ENCODE peak calls at places on chromosomes 5 and 9, in ten cellular contexts. Q, E, F, Z, K, B, N, P, A and G are unnamed samples.
A peak's percentile ranks its signal among the peaks of the same experiment; 100 is the strongest.

GRCh38 chr5:158940977-158941376 is 158.7 kb downstream of the EBF1 start:
- DNase-seq in Q (no peak), E (no peak), F (no peak), Z (no peak), K (no peak), B (no peak), N (no peak), P (no peak), A (no peak), G (no peak)

GRCh38 chr9:95754533-95755420 is 120.7 kb upstream of the ERCC6L2 start:
- DNase-seq in Q (no peak), E (peak; percentile 75), F (no peak), Z (no peak), K (no peak), B (no peak), N (no peak), P (no peak), A (no peak), G (no peak)

GRCh38 chr9:79489241-79490000 is 82.3 kb upstream of the TLE4 start:
- DNase-seq in Q (peak; percentile 83), E (peak; percentile 4), F (no peak), Z (no peak), K (peak; percentile 31), B (peak; percentile 57), N (peak; percentile 62), P (no peak), A (no peak), G (no peak)

GRCh38 chr5:1997640-1998347 is 115.1 kb upstream of the IRX4 start:
- DNase-seq in Q (no peak), E (no peak), F (no peak), Z (no peak), K (no peak), B (no peak), N (no peak), P (no peak), A (no peak), G (no peak)

GRCh38 chr5:40021007-40021406 is 596.2 kb upstream of the DAB2 start:
- DNase-seq in Q (no peak), E (no peak), F (no peak), Z (no peak), K (no peak), B (no peak), N (peak; percentile 2), P (no peak), A (no peak), G (no peak)

GRCh38 chr5:97525780-97526179 is 342.7 kb upstream of the RIOK2 start:
- DNase-seq in Q (no peak), E (no peak), F (no peak), Z (no peak), K (no peak), B (no peak), N (no peak), P (no peak), A (no peak), G (no peak)

GRCh38 chr9:90330215-90330614 is 312.4 kb downstream of the DIRAS2 start:
- DNase-seq in Q (no peak), E (no peak), F (no peak), Z (no peak), K (no peak), B (no peak), N (no peak), P (no peak), A (no peak), G (no peak)

GRCh38 chr9:1032181-1032580 is 18.0 kb upstream of the DMRT2 start:
- DNase-seq in Q (no peak), E (no peak), F (no peak), Z (no peak), K (no peak), B (no peak), N (no peak), P (no peak), A (no peak), G (no peak)

GRCh38 chr5:149140197-149141002 is 893 bp upstream of the ABLIM3 start:
- DNase-seq in Q (no peak), E (no peak), F (no peak), Z (no peak), K (no peak), B (no peak), N (peak; percentile 30), P (no peak), A (no peak), G (no peak)

GRCh38 chr5:89707891-89708290 is 701.7 kb downstream of the CETN3 start:
- DNase-seq in Q (no peak), E (no peak), F (no peak), Z (no peak), K (no peak), B (no peak), N (no peak), P (no peak), A (no peak), G (no peak)

GRCh38 chr5:75006821-75007536 is 45.4 kb downstream of the GCNT4 start:
- DNase-seq in Q (no peak), E (no peak), F (no peak), Z (no peak), K (no peak), B (no peak), N (no peak), P (no peak), A (no peak), G (no peak)

DNA sequence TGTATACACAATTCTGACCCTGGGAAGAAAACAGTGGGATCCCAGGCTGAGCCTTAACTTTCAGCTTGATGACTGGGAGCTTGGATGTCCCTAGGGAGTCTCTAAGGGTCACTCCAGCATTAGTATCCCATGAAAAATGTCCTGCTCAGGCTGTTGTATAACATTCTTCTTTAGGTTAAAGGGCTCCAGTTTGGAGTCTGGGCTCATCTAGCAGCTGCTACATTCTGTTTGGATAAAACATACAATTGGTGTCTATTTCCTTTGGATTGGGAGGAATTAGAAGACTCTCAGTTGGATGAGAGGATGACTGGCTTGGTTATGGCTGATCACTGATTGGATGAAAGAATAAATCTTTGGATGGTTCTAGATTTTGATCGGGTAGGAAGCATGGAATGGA is 7.3 kb upstream of the MYOZ3 start:
- DNase-seq in Q (no peak), E (no peak), F (no peak), Z (no peak), K (no peak), B (no peak), N (peak; percentile 42), P (no peak), A (no peak), G (no peak)
- H3K4me1 ChIP-seq in Q (peaks cover 28% of the 10 kb centered on the region), E (peaks cover 23% of the 10 kb centered on the region), F (peaks cover 71% of the 10 kb centered on the region), Z (no peaks in the 10 kb centered on the region), K (peaks cover 24% of the 10 kb centered on the region), B (no peaks in the 10 kb centered on the region), N (peaks cover 29% of the 10 kb centered on the region), P (peaks cover 6% of the 10 kb centered on the region), A (peaks cover 12% of the 10 kb centered on the region), G (peaks cover 86% of the 10 kb centered on the region)

GRCh38 chr9:8822667-8823025 is 1023.1 kb upstream of the DMAC1 start:
- DNase-seq in Q (no peak), E (peak; percentile 43), F (no peak), Z (no peak), K (no peak), B (no peak), N (no peak), P (no peak), A (no peak), G (no peak)
- H3K27ac ChIP-seq in Q (no peak overlapping the region), E (peak overlapping the region; percentile 47), F (no peak overlapping the region), Z (no peak overlapping the region), K (no peak overlapping the region), B (no peak overlapping the region), N (no peak overlapping the region), P (no peak overlapping the region), A (no peak overlapping the region), G (no peak overlapping the region)

GRCh38 chr9:121281614-121282291 is 13.8 kb downstream of the GSN start:
- DNase-seq in Q (peak; percentile 80), E (no peak), F (peak; percentile 86), Z (peak; percentile 89), K (peak; percentile 90), B (peak; percentile 82), N (peak; percentile 65), P (no peak), A (no peak), G (peak; percentile 91)

GRCh38 chr9:121277518-121278275 is 9.7 kb downstream of the GSN start:
- DNase-seq in Q (peak; percentile 74), E (no peak), F (no peak), Z (no peak), K (no peak), B (no peak), N (peak; percentile 77), P (no peak), A (no peak), G (no peak)

GRCh38 chr9:121278535-121279169 is 10.7 kb downstream of the GSN start:
- DNase-seq in Q (peak; percentile 99), E (peak; percentile 67), F (no peak), Z (peak; percentile 80), K (peak; percentile 72), B (peak; percentile 84), N (peak; percentile 99), P (peak; percentile 16), A (peak; percentile 21), G (no peak)

GRCh38 chr9:121280715-121281613 is 13.0 kb downstream of the GSN start:
- DNase-seq in Q (no peak), E (no peak), F (no peak), Z (no peak), K (no peak), B (no peak), N (no peak), P (no peak), A (no peak), G (no peak)

GRCh38 chr9:121279841-121280388 is 12.0 kb downstream of the GSN start:
- DNase-seq in Q (no peak), E (no peak), F (no peak), Z (no peak), K (no peak), B (no peak), N (no peak), P (no peak), A (no peak), G (no peak)
- H3K4me1 ChIP-seq in Q (peaks cover 61% of the 10 kb centered on the region), E (peaks cover 17% of the 10 kb centered on the region), F (peaks cover 81% of the 10 kb centered on the region), Z (peaks cover 20% of the 10 kb centered on the region), K (peaks cover 45% of the 10 kb centered on the region), B (peaks cover 12% of the 10 kb centered on the region), N (peaks cover 48% of the 10 kb centered on the region), P (no peaks in the 10 kb centered on the region), A (no peaks in the 10 kb centered on the region), G (peaks cover 94% of the 10 kb centered on the region)

GRCh38 chr9:123928471-123929176 is 1.3 kb downstream of the DENND1A start:
- DNase-seq in Q (peak; percentile 25), E (no peak), F (no peak), Z (no peak), K (no peak), B (no peak), N (peak; percentile 41), P (no peak), A (peak; percentile 2), G (no peak)
- H3K27ac ChIP-seq in Q (no peak overlapping the region), E (no peak overlapping the region), F (peak overlapping the region; percentile 72), Z (no peak overlapping the region), K (no peak overlapping the region), B (peak overlapping the region; percentile 61), N (no peak overlapping the region), P (no peak overlapping the region), A (peak overlapping the region; percentile 35), G (peak overlapping the region; percentile 75)

GRCh38 chr9:2761424-2761823 is 44.1 kb downstream of the KCNV2 start:
- DNase-seq in Q (no peak), E (no peak), F (no peak), Z (no peak), K (no peak), B (no peak), N (no peak), P (no peak), A (no peak), G (no peak)
- H3K4me1 ChIP-seq in Q (no peaks in the 10 kb centered on the region), E (peaks cover 8% of the 10 kb centered on the region), F (no peaks in the 10 kb centered on the region), Z (peaks cover 4% of the 10 kb centered on the region), K (peaks cover 9% of the 10 kb centered on the region), B (no peaks in the 10 kb centered on the region), N (peaks cover 6% of the 10 kb centered on the region), P (peaks cover 21% of the 10 kb centered on the region), A (peaks cover 21% of the 10 kb centered on the region), G (no peaks in the 10 kb centered on the region)

GRCh38 chr5:134133213-134133994 is 18.9 kb downstream of the TCF7 start:
- DNase-seq in Q (no peak), E (no peak), F (peak; percentile 76), Z (peak; percentile 42), K (peak; percentile 14), B (peak; percentile 12), N (no peak), P (peak; percentile 29), A (no peak), G (peak; percentile 9)
- H3K27ac ChIP-seq in Q (no peak overlapping the region), E (no peak overlapping the region), F (no peak overlapping the region), Z (no peak overlapping the region), K (no peak overlapping the region), B (no peak overlapping the region), N (no peak overlapping the region), P (peak overlapping the region; percentile 64), A (peak overlapping the region; percentile 97), G (no peak overlapping the region)